ENCODE peak calls at places on chromosome 10, in six cellular contexts. One of them, this sample, is unnamed.

GRCh38 chr10:132306341-132306685 is 1.4 kb downstream of the STK32C start:
- DNase-seq in GM18507: no peak
- DNase-seq in activated CD8-positive, alpha-beta memory T cell treated with anti-CD3 and anti-CD28 coated beads for 48 hours: no peak
- DNase-seq in HEK293T: no peak
- DNase-seq in OCI-M1: no peak
- DNase-seq in SHP77: no peak
- DNase-seq in this sample: no peak

GRCh38 chr10:36640626-36641025 is 484.8 kb upstream of the ANKRD30A start:
- DNase-seq in OCI-M1: no peak
- DNase-seq in activated CD8-positive, alpha-beta memory T cell treated with anti-CD3 and anti-CD28 coated beads for 48 hours: no peak
- DNase-seq in GM18507: no peak
- DNase-seq in HEK293T: no peak
- DNase-seq in SHP77: no peak
- DNase-seq in this sample: no peak

GRCh38 chr10:46250898-46251856 is 35.6 kb upstream of the ANTXRL start:
- DNase-seq in SHP77: no peak
- DNase-seq in OCI-M1: no peak
- DNase-seq in activated CD8-positive, alpha-beta memory T cell treated with anti-CD3 and anti-CD28 coated beads for 48 hours: no peak
- DNase-seq in GM18507: no peak
- DNase-seq in HEK293T: no peak
- DNase-seq in this sample: no peak

GRCh38 chr10:58438340-58438739 is 53.1 kb downstream of the TFAM start:
- DNase-seq in GM18507: no peak
- DNase-seq in SHP77: no peak
- DNase-seq in activated CD8-positive, alpha-beta memory T cell treated with anti-CD3 and anti-CD28 coated beads for 48 hours: no peak
- DNase-seq in HEK293T: no peak
- DNase-seq in OCI-M1: no peak
- DNase-seq in this sample: no peak

GRCh38 chr10:384538-385305 is 249.5 kb downstream of the ZMYND11 start:
- DNase-seq in OCI-M1: no peak
- DNase-seq in SHP77: no peak
- DNase-seq in GM18507: no peak
- DNase-seq in activated CD8-positive, alpha-beta memory T cell treated with anti-CD3 and anti-CD28 coated beads for 48 hours: no peak
- DNase-seq in HEK293T: no peak
- DNase-seq in this sample: no peak

GRCh38 chr10:96501985-96502384 is 11.7 kb downstream of the TLL2 start:
- DNase-seq in HEK293T: no peak
- DNase-seq in OCI-M1: no peak
- DNase-seq in GM18507: no peak
- DNase-seq in SHP77: no peak
- DNase-seq in activated CD8-positive, alpha-beta memory T cell treated with anti-CD3 and anti-CD28 coated beads for 48 hours: no peak
- DNase-seq in this sample: no peak

GRCh38 chr10:31520982-31521381 is 202.0 kb downstream of the ZEB1 start:
- DNase-seq in OCI-M1: no peak
- DNase-seq in HEK293T: no peak
- DNase-seq in SHP77: no peak
- DNase-seq in GM18507: no peak
- DNase-seq in activated CD8-positive, alpha-beta memory T cell treated with anti-CD3 and anti-CD28 coated beads for 48 hours: no peak
- DNase-seq in this sample: no peak

GRCh38 chr10:15461353-15462108 is 90.4 kb upstream of the FAM171A1 start:
- DNase-seq in OCI-M1: peak; percentile 65
- DNase-seq in HEK293T: no peak
- DNase-seq in activated CD8-positive, alpha-beta memory T cell treated with anti-CD3 and anti-CD28 coated beads for 48 hours: no peak
- DNase-seq in GM18507: no peak
- DNase-seq in SHP77: no peak
- DNase-seq in this sample: no peak

GRCh38 chr10:71465576-71466252 is 69.0 kb downstream of the CDH23 start:
- DNase-seq in HEK293T: no peak
- DNase-seq in SHP77: no peak
- DNase-seq in OCI-M1: no peak
- DNase-seq in GM18507: no peak
- DNase-seq in activated CD8-positive, alpha-beta memory T cell treated with anti-CD3 and anti-CD28 coated beads for 48 hours: no peak
- DNase-seq in this sample: no peak

GRCh38 chr10:19816420-19817250 is at the start of gene PLXDC2:
- DNase-seq in HEK293T: peak; percentile 21
- DNase-seq in OCI-M1: peak; percentile 81
- DNase-seq in activated CD8-positive, alpha-beta memory T cell treated with anti-CD3 and anti-CD28 coated beads for 48 hours: no peak
- DNase-seq in GM18507: no peak
- DNase-seq in SHP77: no peak
- DNase-seq in this sample: peak; percentile 32

GRCh38 chr10:122494833-122495232 is 33.5 kb downstream of the HTRA1 start:
- DNase-seq in OCI-M1: no peak
- DNase-seq in SHP77: no peak
- DNase-seq in HEK293T: no peak
- DNase-seq in activated CD8-positive, alpha-beta memory T cell treated with anti-CD3 and anti-CD28 coated beads for 48 hours: no peak
- DNase-seq in GM18507: no peak
- DNase-seq in this sample: no peak

GRCh38 chr10:95360122-95360715 is 69.4 kb upstream of the PDLIM1 start:
- DNase-seq in GM18507: no peak
- DNase-seq in OCI-M1: peak; percentile 96
- DNase-seq in HEK293T: no peak
- DNase-seq in activated CD8-positive, alpha-beta memory T cell treated with anti-CD3 and anti-CD28 coated beads for 48 hours: no peak
- DNase-seq in SHP77: no peak
- DNase-seq in this sample: peak; percentile 58

GRCh38 chr10:12559578-12560178 is 210.3 kb downstream of the CAMK1D start:
- DNase-seq in activated CD8-positive, alpha-beta memory T cell treated with anti-CD3 and anti-CD28 coated beads for 48 hours: no peak
- DNase-seq in HEK293T: no peak
- DNase-seq in GM18507: no peak
- DNase-seq in OCI-M1: no peak
- DNase-seq in SHP77: no peak
- DNase-seq in this sample: no peak

GRCh38 chr10:86100581-86101061 is 266.0 kb downstream of the GRID1 start:
- DNase-seq in HEK293T: peak; percentile 61
- DNase-seq in activated CD8-positive, alpha-beta memory T cell treated with anti-CD3 and anti-CD28 coated beads for 48 hours: no peak
- DNase-seq in OCI-M1: peak; percentile 58
- DNase-seq in SHP77: peak; percentile 13
- DNase-seq in GM18507: peak; percentile 12
- DNase-seq in this sample: peak; percentile 1

GRCh38 chr10:21733710-21734109 is 199.7 kb downstream of the MLLT10 start:
- DNase-seq in GM18507: no peak
- DNase-seq in SHP77: no peak
- DNase-seq in OCI-M1: no peak
- DNase-seq in activated CD8-positive, alpha-beta memory T cell treated with anti-CD3 and anti-CD28 coated beads for 48 hours: no peak
- DNase-seq in HEK293T: no peak
- DNase-seq in this sample: no peak

GRCh38 chr10:110845756-110846620 is 25.7 kb upstream of the PDCD4 start:
- DNase-seq in activated CD8-positive, alpha-beta memory T cell treated with anti-CD3 and anti-CD28 coated beads for 48 hours: no peak
- DNase-seq in GM18507: no peak
- DNase-seq in HEK293T: no peak
- DNase-seq in OCI-M1: no peak
- DNase-seq in SHP77: no peak
- DNase-seq in this sample: peak; percentile 46

GRCh38 chr10:110651044-110651958 is 7.2 kb downstream of the RBM20 start:
- DNase-seq in OCI-M1: no peak
- DNase-seq in SHP77: peak; percentile 89
- DNase-seq in GM18507: no peak
- DNase-seq in activated CD8-positive, alpha-beta memory T cell treated with anti-CD3 and anti-CD28 coated beads for 48 hours: no peak
- DNase-seq in HEK293T: no peak
- DNase-seq in this sample: no peak

GRCh38 chr10:133258066-133258817 is 18.4 kb downstream of the ADAM8 start:
- DNase-seq in activated CD8-positive, alpha-beta memory T cell treated with anti-CD3 and anti-CD28 coated beads for 48 hours: no peak
- DNase-seq in OCI-M1: no peak
- DNase-seq in HEK293T: no peak
- DNase-seq in SHP77: no peak
- DNase-seq in GM18507: no peak
- DNase-seq in this sample: peak; percentile 84

GRCh38 chr10:79061441-79062315 is 7.1 kb upstream of the ZMIZ1 start:
- DNase-seq in activated CD8-positive, alpha-beta memory T cell treated with anti-CD3 and anti-CD28 coated beads for 48 hours: no peak
- DNase-seq in OCI-M1: no peak
- DNase-seq in GM18507: no peak
- DNase-seq in SHP77: no peak
- DNase-seq in HEK293T: no peak
- DNase-seq in this sample: no peak

GRCh38 chr10:34598972-34599371 is 216.1 kb downstream of the PARD3 start:
- DNase-seq in HEK293T: no peak
- DNase-seq in GM18507: no peak
- DNase-seq in activated CD8-positive, alpha-beta memory T cell treated with anti-CD3 and anti-CD28 coated beads for 48 hours: no peak
- DNase-seq in SHP77: no peak
- DNase-seq in OCI-M1: no peak
- DNase-seq in this sample: no peak

This sample was measured in LNCaP clone FGC.